ENCODE peak calls at places on chromosomes 13 and 19, in five cellular contexts. S is SK-N-DZ; Z is NCI-H1105; M is left colon; Q is stimulated activated CD8-positive, alpha-beta memory T cell treated with anti-CD3 and anti-CD28 coated beads, Interleukin-7, amount 100 ng/mL, for 1 hour. E is an unnamed sample.

GRCh38 chr19:49101160-49101559 is 13.0 kb upstream of the LIN7B start:
- DNase-seq in S (no peak), Z (no peak), M (no peak), Q (no peak), E (no peak)

GRCh38 chr13:95704510-95704909 is 27.6 kb downstream of the DNAJC3 start:
- DNase-seq in S (peak), Z (peak), M (no peak), Q (no peak), E (no peak)

GRCh38 chr19:2309734-2310362 is 1.9 kb upstream of the LINGO3 start:
- DNase-seq in S (no peak), Z (peak), M (no peak), Q (no peak), E (no peak)

GRCh38 chr19:48683349-48683748 is 10.5 kb upstream of the NTN5 start:
- DNase-seq in S (peak), Z (no peak), M (peak), Q (peak), E (no peak)

GRCh38 chr19:2762783-2763496 is 20.1 kb downstream of the SGTA start:
- DNase-seq in S (no peak), Z (no peak), M (no peak), Q (no peak), E (no peak)

GRCh38 chr13:111852701-111853100 is 214.2 kb upstream of the SOX1 start:
- DNase-seq in S (no peak), Z (no peak), M (no peak), Q (no peak), E (no peak)

GRCh38 chr19:38173324-38174041 is 50.5 kb downstream of the DPF1 start:
- DNase-seq in S (no peak), Z (peak), M (no peak), Q (no peak), E (no peak)

GRCh38 chr13:45242070-45242469 is 41.2 kb upstream of the KCTD4 start:
- DNase-seq in S (no peak), Z (no peak), M (no peak), Q (no peak), E (no peak)

GRCh38 chr13:44305216-44305615 is 68.4 kb upstream of the SERP2 start:
- DNase-seq in S (no peak), Z (no peak), M (no peak), Q (no peak), E (no peak)

GRCh38 chr19:38684078-38684861 is 36.8 kb downstream of the ACTN4 start:
- DNase-seq in S (no peak), Z (no peak), M (peak), Q (no peak), E (peak)

GRCh38 chr19:15280915-15281683 is 48.9 kb upstream of the EPHX3 start:
- DNase-seq in S (peak), Z (peak), M (peak), Q (no peak), E (no peak)

GRCh38 chr19:23597661-23598060 is 89.4 kb downstream of the ZNF675 start:
- DNase-seq in S (no peak), Z (no peak), M (no peak), Q (no peak), E (no peak)

GRCh38 chr13:69950160-69950559 is 157.5 kb upstream of the ATXN8OS start:
- DNase-seq in S (no peak), Z (no peak), M (no peak), Q (no peak), E (no peak)

GRCh38 chr19:48444129-48444932 is 1.5 kb upstream of the GRWD1 start:
- DNase-seq in S (no peak), Z (no peak), M (no peak), Q (no peak), E (no peak)

GRCh38 chr13:25380082-25380481 is 8.3 kb downstream of the ATP8A2 start:
- DNase-seq in S (no peak), Z (no peak), M (no peak), Q (no peak), E (no peak)

GRCh38 chr13:99995104-99995502 is 13.5 kb downstream of the ZIC2 start:
- DNase-seq in S (no peak), Z (no peak), M (no peak), Q (no peak), E (no peak)

GRCh38 chr19:33687761-33688656 is 66.3 kb downstream of the CHST8 start:
- DNase-seq in S (no peak), Z (no peak), M (no peak), Q (no peak), E (no peak)

GRCh38 chr19:13110099-13110610 is 6.4 kb downstream of the TRMT1 start:
- DNase-seq in S (no peak), Z (no peak), M (no peak), Q (no peak), E (no peak)

GRCh38 chr19:48874309-48875135 is 2.3 kb downstream of the PPP1R15A start:
- DNase-seq in S (no peak), Z (peak), M (no peak), Q (no peak), E (no peak)

GRCh38 chr19:44142014-44142523 is 715 bp downstream of the ZNF234 start:
- DNase-seq in S (no peak), Z (no peak), M (peak), Q (no peak), E (no peak)

GRCh38 chr13:59677966-59678814 is 485.5 kb downstream of the DIAPH3 start:
- DNase-seq in S (peak), Z (peak), M (no peak), Q (no peak), E (no peak)

GRCh38 chr19:33472696-33473624 is 48.6 kb downstream of the PEPD start:
- DNase-seq in S (no peak), Z (no peak), M (no peak), Q (no peak), E (no peak)

GRCh38 chr19:17304386-17305047 is 1.2 kb upstream of the MRPL34 start:
- DNase-seq in S (no peak), Z (no peak), M (no peak), Q (no peak), E (no peak)

GRCh38 chr19:56508282-56508778 is 675 bp downstream of the ZNF471 start:
- DNase-seq in S (no peak), Z (no peak), M (no peak), Q (no peak), E (no peak)

GRCh38 chr13:58087566-58087965 is 456.0 kb downstream of the PCDH17 start:
- DNase-seq in S (no peak), Z (no peak), M (no peak), Q (no peak), E (no peak)